ENCODE peak calls at places on chromosomes 7 and 10, in five cellular contexts. W, N, L, O and Q are unnamed samples.

GRCh38 chr10:30812018-30812851 is 182.7 kb upstream of the LYZL2 start:
- DNase-seq in N (no peak), O (no peak), W (no peak), L (no peak), Q (no peak)

GRCh38 chr10:103592186-103593021 is 98.9 kb downstream of the NEURL1 start:
- DNase-seq in N (peak), L (peak), W (peak), O (no peak), Q (peak)

GRCh38 chr10:3469639-3470020 is 297.0 kb upstream of the PITRM1 start:
- DNase-seq in O (no peak), L (no peak), W (no peak), N (no peak), Q (no peak)

GRCh38 chr10:78171633-78172032 is 138.0 kb downstream of the RPS24 start:
- DNase-seq in W (no peak), L (no peak), O (no peak), N (no peak), Q (no peak)

GRCh38 chr10:26721561-26721960 is 24.1 kb downstream of the PDSS1 start:
- DNase-seq in W (no peak), L (no peak), N (no peak), O (no peak), Q (no peak)

GRCh38 chr7:40248681-40249080 is 113.9 kb downstream of the SUGCT start:
- DNase-seq in N (no peak), L (no peak), W (no peak), O (no peak), Q (no peak)

GRCh38 chr7:116584721-116585120 is 59.9 kb downstream of the CAV1 start:
- DNase-seq in L (no peak), W (no peak), N (no peak), O (no peak), Q (no peak)

GRCh38 chr10:72954596-72955569 is at the start of gene PLA2G12B:
- DNase-seq in W (peak), N (peak), L (no peak), O (no peak), Q (no peak)

GRCh38 chr10:12432402-12433189 is 83.2 kb downstream of the CAMK1D start:
- DNase-seq in N (no peak), O (no peak), L (no peak), W (no peak), Q (no peak)

GRCh38 chr7:64951250-64951848 is 39.5 kb downstream of the ZNF117 start:
- DNase-seq in O (peak), N (peak), L (peak), W (peak), Q (peak)

GRCh38 chr10:100970076-100970913 is 991 bp downstream of the SEMA4G start:
- DNase-seq in W (peak), N (peak), L (peak), O (no peak), Q (peak)

GRCh38 chr10:101611506-101611905 is 23.4 kb downstream of the DPCD start:
- DNase-seq in W (no peak), N (no peak), O (no peak), L (no peak), Q (no peak)

GRCh38 chr10:74071151-74071550 is 73.2 kb downstream of the VCL start:
- DNase-seq in L (no peak), O (no peak), N (no peak), W (no peak), Q (no peak)

GRCh38 chr10:22825841-22826240 is 102.0 kb upstream of the ARMC3 start:
- DNase-seq in W (peak), L (no peak), O (no peak), N (no peak), Q (no peak)

GRCh38 chr7:129480674-129481363 is 21.5 kb upstream of the SMKR1 start:
- DNase-seq in L (no peak), O (no peak), W (no peak), N (no peak), Q (no peak)

GRCh38 chr10:58266826-58267712 is 625 bp downstream of the IPMK start:
- DNase-seq in W (peak), O (no peak), L (peak), N (peak), Q (peak)

GRCh38 chr7:36565792-36566356 is 158.4 kb downstream of the AOAH start:
- DNase-seq in N (no peak), O (no peak), L (no peak), W (no peak), Q (no peak)

GRCh38 chr10:101358706-101359300 is 4.8 kb downstream of the BTRC start:
- DNase-seq in O (no peak), N (no peak), W (no peak), L (no peak), Q (no peak)

GRCh38 chr10:124092270-124093075 is 925 bp downstream of the CHST15 start:
- DNase-seq in W (peak), O (no peak), N (no peak), L (peak), Q (peak)
- TF ChIP-seq FOXM1 in W (no peak), O (no peak), N (no peak), L (no peak), Q (no peak)

DNA sequence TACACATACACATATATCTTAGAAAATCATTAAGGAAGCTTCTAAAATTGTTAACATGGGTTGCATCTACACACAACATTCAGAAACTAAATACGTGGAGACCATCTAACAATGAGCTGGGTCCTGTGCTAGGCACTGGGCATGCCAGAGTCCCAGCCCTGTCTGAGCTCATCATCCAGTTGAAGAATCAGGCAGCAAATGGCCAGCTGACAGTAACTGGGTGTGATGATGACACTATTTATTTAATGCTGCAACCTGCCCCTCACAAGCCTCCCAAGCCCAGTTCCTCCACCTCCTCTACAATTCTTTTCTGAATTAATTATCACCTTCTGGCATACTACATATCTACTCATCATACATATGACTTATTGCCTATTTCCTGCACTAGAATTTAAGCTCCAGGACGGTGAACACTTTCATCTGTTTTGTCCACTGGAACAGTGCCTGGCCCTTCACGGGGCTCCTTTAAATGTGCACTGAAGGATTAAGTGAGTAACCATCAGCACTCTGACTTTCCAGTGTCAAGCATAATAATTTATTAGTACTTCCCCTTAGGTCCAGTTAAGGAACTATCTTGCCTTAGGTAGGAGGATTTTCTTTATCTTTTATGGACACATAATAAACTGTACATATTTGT is 96.7 kb upstream of the LAMB4 start:
- DNase-seq in L (no peak), N (no peak), O (no peak), W (no peak), Q (no peak)
- TF ChIP-seq FOXM1 in L (no peak), N (no peak), O (no peak), W (no peak), Q (no peak)

GRCh38 chr10:112299456-112299855 is 16.3 kb downstream of the TECTB start:
- DNase-seq in O (no peak), L (no peak), N (no peak), W (no peak), Q (no peak)

GRCh38 chr10:112294169-112294568 is 11.0 kb downstream of the TECTB start:
- DNase-seq in L (no peak), W (no peak), N (no peak), O (no peak), Q (no peak)

GRCh38 chr10:112296908-112297331 is 13.7 kb downstream of the TECTB start:
- DNase-seq in O (no peak), L (no peak), N (peak), W (peak), Q (no peak)

GRCh38 chr10:112298581-112298980 is 15.4 kb downstream of the TECTB start:
- DNase-seq in L (no peak), O (no peak), W (no peak), N (no peak), Q (no peak)

GRCh38 chr10:112295853-112296830 is 12.9 kb downstream of the TECTB start:
- DNase-seq in O (no peak), L (no peak), W (peak), N (peak), Q (no peak)
- TF ChIP-seq FOXM1 in O (no peak), L (no peak), W (no peak), N (no peak), Q (no peak)

DNA sequence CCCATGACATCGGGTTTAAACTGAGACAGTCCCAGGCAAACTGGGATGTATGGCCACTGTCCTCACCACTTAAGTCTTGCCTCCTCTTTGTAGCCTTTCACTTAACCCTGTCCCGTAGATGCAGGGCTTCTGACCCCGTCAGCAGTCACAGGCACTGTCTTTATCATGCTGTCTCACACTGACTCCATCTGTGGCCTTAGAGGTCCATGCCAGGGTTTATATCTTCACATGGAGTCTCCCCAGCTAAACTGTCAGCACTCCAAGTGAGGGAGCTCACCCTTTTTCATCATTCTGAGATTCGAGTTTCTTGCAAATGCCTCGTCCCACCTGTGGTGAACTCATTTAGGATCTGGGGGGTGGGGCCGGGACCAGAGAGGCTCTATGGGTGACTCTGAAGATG is 2.8 kb downstream of the FKBP6 start:
- DNase-seq in L (no peak), N (no peak), W (no peak), O (no peak), Q (no peak)
- TF ChIP-seq FOXM1 in L (no peak), N (no peak), W (no peak), O (no peak), Q (no peak)

DNA sequence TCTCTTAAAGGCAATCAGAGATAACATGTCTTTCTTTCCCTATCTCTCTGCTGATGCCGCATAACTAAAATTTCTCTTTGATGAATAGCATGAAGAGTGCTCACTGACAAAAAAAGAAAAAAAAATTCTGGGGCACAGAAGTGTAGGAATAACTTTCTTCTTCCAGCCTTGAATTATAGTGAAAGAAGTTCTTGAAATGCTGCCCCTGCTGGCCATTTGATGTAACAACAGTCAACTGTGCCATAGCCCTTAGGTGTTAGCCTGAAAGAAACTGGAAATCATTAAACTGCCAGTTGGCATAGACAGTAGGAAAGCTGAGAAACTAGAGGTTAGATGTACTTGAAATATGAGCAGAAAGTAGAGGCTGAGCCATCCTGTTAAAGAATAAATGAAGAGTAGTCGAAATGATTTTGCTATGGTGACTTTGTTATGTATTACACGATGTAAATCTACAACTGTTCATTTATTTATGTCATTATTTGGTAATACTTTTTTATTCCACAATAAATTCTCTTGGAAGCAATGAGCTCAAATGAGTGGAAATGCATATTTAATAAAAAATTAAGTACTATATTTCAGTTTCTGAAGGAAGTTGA is 48.3 kb upstream of the FAM171A1 start:
- DNase-seq in L (peak), W (peak), O (no peak), N (peak), Q (peak)
- TF ChIP-seq FOXM1 in L (no peak), W (no peak), O (no peak), N (no peak), Q (no peak)

DNA sequence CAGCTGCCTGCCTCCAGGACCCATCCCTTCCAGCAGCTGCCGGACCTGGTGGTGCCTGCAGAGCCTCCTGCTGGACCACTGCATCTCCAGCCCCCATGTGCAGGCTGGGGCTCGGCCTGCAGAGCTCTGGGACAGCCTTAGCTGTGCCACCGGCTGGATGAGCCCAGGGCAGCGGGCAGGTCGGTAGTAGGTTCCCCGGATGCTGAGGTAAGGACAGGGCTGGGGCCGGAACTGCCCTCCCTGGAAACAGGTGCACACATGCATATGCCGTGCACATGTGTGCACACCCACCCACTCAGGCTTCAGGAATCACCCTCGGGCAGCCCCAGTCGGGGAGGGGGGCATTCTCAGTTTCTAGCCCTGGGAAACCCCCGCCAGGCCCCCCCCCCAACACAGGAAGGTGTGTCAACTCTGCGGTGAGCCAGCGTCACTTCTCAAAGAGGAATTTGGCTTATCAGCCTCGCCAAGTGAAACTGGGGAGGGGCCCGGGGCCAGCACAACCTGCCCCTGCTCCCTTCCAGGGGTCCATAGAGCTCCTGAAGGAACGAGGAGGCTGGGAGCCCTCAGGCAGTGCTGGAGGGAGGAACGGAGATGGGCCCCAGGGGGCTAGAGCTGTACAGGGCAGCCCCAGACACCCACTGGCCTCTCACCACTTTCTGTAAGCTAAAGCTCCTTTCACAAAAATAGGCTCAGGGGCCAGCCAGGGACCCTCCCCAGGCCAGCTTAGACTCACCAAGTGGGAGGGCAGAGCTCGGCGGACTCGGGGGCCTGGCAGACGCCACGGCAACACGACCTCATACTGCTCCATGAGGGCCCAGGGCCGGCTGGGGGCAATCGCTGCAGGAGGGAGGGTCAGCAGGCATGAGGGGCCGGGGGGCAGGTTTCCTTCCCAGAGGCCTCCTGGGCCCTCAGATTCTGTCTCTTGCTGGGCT is 1.7 kb downstream of the ADAM8 start:
- DNase-seq in O (peak), L (peak), N (no peak), W (no peak), Q (no peak)
- TF ChIP-seq FOXM1 in O (peak), L (no peak), N (no peak), W (no peak), Q (no peak)

DNA sequence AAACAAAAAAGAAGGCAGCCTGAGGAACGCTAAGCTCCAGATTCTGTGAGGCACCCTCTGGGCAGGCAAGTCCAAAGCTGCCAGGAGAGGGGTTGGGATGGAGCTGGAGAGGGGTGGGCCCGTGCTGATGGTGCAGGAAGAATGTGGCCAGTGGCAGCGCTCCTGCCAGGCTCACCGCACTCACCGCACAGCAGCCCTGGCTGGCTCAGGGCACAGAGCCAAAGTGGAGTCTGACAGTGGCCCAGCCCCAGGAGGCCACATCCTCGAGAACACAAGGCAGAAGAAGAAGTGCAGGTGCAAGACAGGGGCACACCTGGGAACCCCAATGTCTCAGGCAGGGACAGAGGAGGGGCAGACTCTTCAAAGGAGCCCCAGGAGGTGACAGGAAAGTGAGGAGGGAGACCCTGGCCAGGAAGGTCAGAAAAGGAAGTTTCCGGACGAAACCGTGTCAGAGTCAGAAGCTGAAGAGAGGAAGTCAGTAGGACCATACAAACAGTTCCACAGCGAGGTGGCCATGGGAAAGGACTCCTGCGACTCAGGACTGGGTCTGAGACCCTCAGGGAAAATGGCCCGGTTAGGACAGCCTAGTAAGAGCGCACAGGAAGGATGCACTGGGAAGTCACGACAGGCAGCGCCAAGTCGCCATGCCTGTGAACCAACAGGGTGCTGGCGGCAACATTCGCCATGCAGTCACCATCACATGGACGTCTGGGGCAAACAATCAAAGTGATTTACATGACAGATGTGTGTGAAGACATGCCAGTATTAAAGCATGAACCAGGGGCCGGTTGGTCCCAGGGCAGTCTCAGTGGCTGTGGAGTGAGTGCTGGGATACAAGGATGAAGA is 54.4 kb downstream of the COBL start:
- DNase-seq in L (no peak), O (no peak), W (no peak), N (no peak), Q (no peak)
- TF ChIP-seq FOXM1 in L (no peak), O (no peak), W (no peak), N (no peak), Q (no peak)

DNA sequence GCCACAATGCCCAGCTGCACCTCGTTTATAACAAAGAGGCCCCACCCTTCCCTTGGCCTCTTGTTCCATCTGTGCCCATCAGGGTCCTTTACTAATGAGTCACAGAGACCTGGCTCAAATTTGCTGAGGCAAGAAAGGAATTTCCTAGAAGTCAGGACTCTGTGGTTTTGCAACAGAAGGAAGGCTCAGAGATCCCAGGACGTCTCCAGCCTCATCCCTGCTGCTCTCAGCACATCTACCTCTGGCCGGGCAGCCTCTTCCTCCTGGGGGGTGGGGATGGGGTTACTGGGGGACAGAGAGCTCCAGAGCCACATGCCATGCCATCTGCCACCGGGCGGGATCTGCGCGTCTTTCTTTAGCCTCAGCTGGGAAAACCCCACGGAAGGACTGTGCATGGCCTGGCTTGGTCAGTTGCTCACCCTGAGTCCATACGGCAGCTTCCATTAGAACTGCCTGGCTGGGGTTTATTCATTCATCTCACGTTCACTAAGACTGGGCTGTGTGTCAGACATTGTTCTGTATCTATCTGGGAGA is 41.9 kb upstream of the PSMG3 start:
- DNase-seq in N (no peak), O (no peak), W (peak), L (no peak), Q (no peak)
- TF ChIP-seq FOXM1 in N (no peak), O (no peak), W (no peak), L (no peak), Q (no peak)

DNA sequence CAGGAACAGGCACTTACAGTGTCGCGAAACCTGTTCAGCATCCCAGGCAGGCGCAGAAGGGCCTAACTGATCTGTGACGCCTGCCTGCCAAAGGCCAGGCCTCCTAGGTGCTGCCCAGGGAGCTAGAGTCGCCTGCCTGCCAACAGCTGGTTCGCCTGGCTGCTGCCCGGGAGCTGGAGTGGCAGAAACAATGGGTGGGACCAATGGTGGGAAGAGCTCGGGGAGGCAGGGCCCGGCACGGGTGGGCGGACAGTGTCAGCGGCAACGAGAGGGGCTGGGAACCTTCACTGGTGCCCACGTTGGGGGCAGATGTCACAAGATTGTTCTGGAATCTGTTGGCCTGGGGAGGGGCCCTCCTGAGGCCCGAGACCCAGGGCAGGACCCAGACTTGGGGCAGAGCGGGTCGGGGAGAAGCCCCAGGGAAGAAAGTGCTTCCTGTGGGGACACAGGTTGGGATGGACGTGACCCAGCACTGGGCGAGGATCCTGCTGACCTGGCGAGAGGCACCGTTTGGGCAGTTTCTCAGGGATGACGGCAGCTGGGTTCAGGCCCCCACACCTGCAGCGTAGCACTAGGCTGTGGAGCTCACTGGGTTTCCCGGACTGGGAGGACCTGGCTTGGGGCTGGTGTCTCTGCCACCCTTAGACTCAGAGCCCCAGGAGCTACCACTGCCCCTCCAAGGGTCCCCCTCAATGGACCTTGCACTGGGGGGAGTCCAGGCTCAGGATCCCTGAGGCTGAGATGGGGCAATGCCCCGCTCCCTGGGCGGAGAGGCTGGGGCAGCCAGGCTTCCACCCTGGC is 181.9 kb downstream of the ELFN1 start:
- DNase-seq in N (no peak), W (no peak), L (no peak), O (no peak), Q (no peak)
- TF ChIP-seq FOXM1 in N (no peak), W (no peak), L (no peak), O (no peak), Q (no peak)